ENCODE peak calls at places on chromosomes 6 and 20, in six cellular contexts. One of them, this sample, is unnamed.

GRCh38 chr6:39256294-39256693 is 27.0 kb upstream of the KCNK5 start:
- DNase-seq in GM12878: no peak
- DNase-seq in HepG2: no peak
- DNase-seq in A549: no peak
- DNase-seq in K562: no peak
- DNase-seq in endothelial cell of umbilical vein: no peak
- DNase-seq in this sample: no peak

GRCh38 chr6:136890194-136890558 is 31.9 kb upstream of the SLC35D3 start:
- DNase-seq in GM12878: no peak
- DNase-seq in HepG2: no peak
- DNase-seq in A549: no peak
- DNase-seq in K562: no peak
- DNase-seq in endothelial cell of umbilical vein: no peak
- DNase-seq in this sample: peak

GRCh38 chr20:44851545-44851944 is 34.0 kb upstream of the YWHAB start:
- DNase-seq in GM12878: no peak
- DNase-seq in HepG2: no peak
- DNase-seq in A549: no peak
- DNase-seq in K562: no peak
- DNase-seq in endothelial cell of umbilical vein: no peak
- DNase-seq in this sample: no peak

GRCh38 chr20:63095718-63096654 is 89.2 kb upstream of the BHLHE23 start:
- DNase-seq in GM12878: no peak
- DNase-seq in HepG2: no peak
- DNase-seq in A549: no peak
- DNase-seq in K562: no peak
- DNase-seq in endothelial cell of umbilical vein: no peak
- DNase-seq in this sample: no peak

GRCh38 chr6:53048431-53049195 is 16.6 kb upstream of the FBXO9 start:
- DNase-seq in GM12878: peak
- DNase-seq in HepG2: peak
- DNase-seq in A549: no peak
- DNase-seq in K562: no peak
- DNase-seq in endothelial cell of umbilical vein: peak
- DNase-seq in this sample: peak

GRCh38 chr6:151477726-151478125 is 16.1 kb upstream of the CCDC170 start:
- DNase-seq in GM12878: no peak
- DNase-seq in HepG2: no peak
- DNase-seq in A549: no peak
- DNase-seq in K562: no peak
- DNase-seq in endothelial cell of umbilical vein: no peak
- DNase-seq in this sample: no peak

GRCh38 chr20:35768731-35769664 is 2.8 kb upstream of the PHF20 start:
- DNase-seq in GM12878: peak
- DNase-seq in HepG2: peak
- DNase-seq in A549: peak
- DNase-seq in K562: peak
- DNase-seq in endothelial cell of umbilical vein: peak
- DNase-seq in this sample: peak

GRCh38 chr6:37177083-37177949 is 7.4 kb downstream of the PIM1 start:
- DNase-seq in GM12878: no peak
- DNase-seq in HepG2: no peak
- DNase-seq in A549: no peak
- DNase-seq in K562: peak
- DNase-seq in endothelial cell of umbilical vein: no peak
- DNase-seq in this sample: peak

GRCh38 chr6:43943099-43943766 is 173.2 kb downstream of the VEGFA start:
- DNase-seq in GM12878: no peak
- DNase-seq in HepG2: no peak
- DNase-seq in A549: no peak
- DNase-seq in K562: no peak
- DNase-seq in endothelial cell of umbilical vein: no peak
- DNase-seq in this sample: no peak

GRCh38 chr6:133067960-133068359 is 173.2 kb upstream of the EYA4 start:
- DNase-seq in GM12878: no peak
- DNase-seq in HepG2: no peak
- DNase-seq in A549: no peak
- DNase-seq in K562: no peak
- DNase-seq in endothelial cell of umbilical vein: no peak
- DNase-seq in this sample: no peak

GRCh38 chr6:104418125-104418524 is 441.6 kb downstream of the HACE1 start:
- DNase-seq in GM12878: no peak
- DNase-seq in HepG2: no peak
- DNase-seq in A549: no peak
- DNase-seq in K562: no peak
- DNase-seq in endothelial cell of umbilical vein: no peak
- DNase-seq in this sample: peak

GRCh38 chr6:13413906-13414555 is 73.4 kb downstream of the GFOD1 start:
- DNase-seq in GM12878: no peak
- DNase-seq in HepG2: no peak
- DNase-seq in A549: no peak
- DNase-seq in K562: no peak
- DNase-seq in endothelial cell of umbilical vein: no peak
- DNase-seq in this sample: no peak

GRCh38 chr20:4873396-4873795 is 127.9 kb downstream of the SLC23A2 start:
- DNase-seq in GM12878: no peak
- DNase-seq in HepG2: no peak
- DNase-seq in A549: no peak
- DNase-seq in K562: no peak
- DNase-seq in endothelial cell of umbilical vein: no peak
- DNase-seq in this sample: no peak

GRCh38 chr6:5486214-5486613 is 224.9 kb downstream of the FARS2 start:
- DNase-seq in GM12878: peak
- DNase-seq in HepG2: no peak
- DNase-seq in A549: no peak
- DNase-seq in K562: no peak
- DNase-seq in endothelial cell of umbilical vein: no peak
- DNase-seq in this sample: no peak

GRCh38 chr6:21594427-21595264 is 1.1 kb downstream of the SOX4 start:
- DNase-seq in GM12878: no peak
- DNase-seq in HepG2: peak
- DNase-seq in A549: peak
- DNase-seq in K562: peak
- DNase-seq in endothelial cell of umbilical vein: peak
- DNase-seq in this sample: peak

GRCh38 chr20:46023148-46023484 is 5.9 kb upstream of the SLC12A5 start:
- DNase-seq in GM12878: no peak
- DNase-seq in HepG2: no peak
- DNase-seq in A549: no peak
- DNase-seq in K562: no peak
- DNase-seq in endothelial cell of umbilical vein: no peak
- DNase-seq in this sample: no peak

GRCh38 chr6:130020106-130020851 is 1.9 kb downstream of the L3MBTL3 start:
- DNase-seq in GM12878: no peak
- DNase-seq in HepG2: no peak
- DNase-seq in A549: peak
- DNase-seq in K562: peak
- DNase-seq in endothelial cell of umbilical vein: peak
- DNase-seq in this sample: peak

GRCh38 chr20:18506744-18507143 is 996 bp upstream of the SEC23B start:
- DNase-seq in GM12878: no peak
- DNase-seq in HepG2: no peak
- DNase-seq in A549: no peak
- DNase-seq in K562: peak
- DNase-seq in endothelial cell of umbilical vein: no peak
- DNase-seq in this sample: peak

GRCh38 chr6:20808984-20809383 is 274.7 kb downstream of the CDKAL1 start:
- DNase-seq in GM12878: no peak
- DNase-seq in HepG2: no peak
- DNase-seq in A549: no peak
- DNase-seq in K562: no peak
- DNase-seq in endothelial cell of umbilical vein: no peak
- DNase-seq in this sample: no peak

GRCh38 chr6:62714112-62714511 is 428.1 kb upstream of the KHDRBS2 start:
- DNase-seq in GM12878: no peak
- DNase-seq in HepG2: no peak
- DNase-seq in A549: no peak
- DNase-seq in K562: no peak
- DNase-seq in endothelial cell of umbilical vein: no peak
- DNase-seq in this sample: no peak

GRCh38 chr20:49661560-49662329 is 51.9 kb downstream of the B4GALT5 start:
- DNase-seq in GM12878: peak
- DNase-seq in HepG2: peak
- DNase-seq in A549: no peak
- DNase-seq in K562: no peak
- DNase-seq in endothelial cell of umbilical vein: peak
- DNase-seq in this sample: no peak

GRCh38 chr6:152572395-152573061 is 64.6 kb downstream of the SYNE1 start:
- DNase-seq in GM12878: no peak
- DNase-seq in HepG2: no peak
- DNase-seq in A549: no peak
- DNase-seq in K562: no peak
- DNase-seq in endothelial cell of umbilical vein: peak
- DNase-seq in this sample: no peak
- TF ChIP-seq MYC in GM12878: no peak
- TF ChIP-seq MYC in HepG2: no peak
- TF ChIP-seq MYC in A549: no peak
- TF ChIP-seq MYC in K562: no peak
- TF ChIP-seq MYC in endothelial cell of umbilical vein: no peak
- TF ChIP-seq MYC in this sample: no peak

DNA sequence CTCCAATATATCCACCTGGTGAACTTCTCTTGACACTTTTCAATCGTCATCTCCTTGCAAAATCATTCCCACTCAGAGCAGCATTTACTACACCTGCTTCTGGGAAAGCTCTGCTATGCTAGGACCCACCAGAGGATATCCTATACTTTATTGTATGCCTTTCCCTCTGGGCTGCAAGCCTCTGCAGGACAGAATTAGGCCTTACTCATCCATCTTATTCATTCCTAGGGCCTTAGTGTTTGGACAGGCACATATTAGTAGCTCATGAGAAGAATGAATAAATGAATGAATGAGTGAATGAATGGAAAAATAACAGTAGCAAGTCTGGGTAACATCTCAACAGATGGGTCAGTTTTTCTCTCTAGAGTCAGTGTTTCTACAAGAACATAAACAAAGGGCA is 216.1 kb downstream of the MAFB start:
- DNase-seq in GM12878: no peak
- DNase-seq in HepG2: no peak
- DNase-seq in A549: no peak
- DNase-seq in K562: no peak
- DNase-seq in endothelial cell of umbilical vein: no peak
- DNase-seq in this sample: no peak
- TF ChIP-seq MYC in GM12878: no peak
- TF ChIP-seq MYC in HepG2: no peak
- TF ChIP-seq MYC in A549: no peak
- TF ChIP-seq MYC in K562: no peak
- TF ChIP-seq MYC in endothelial cell of umbilical vein: no peak
- TF ChIP-seq MYC in this sample: no peak

GRCh38 chr6:155493026-155493693 is 37.5 kb upstream of the NOX3 start:
- DNase-seq in GM12878: no peak
- DNase-seq in HepG2: no peak
- DNase-seq in A549: no peak
- DNase-seq in K562: no peak
- DNase-seq in endothelial cell of umbilical vein: no peak
- DNase-seq in this sample: no peak

GRCh38 chr6:155495011-155495768 is 39.6 kb upstream of the NOX3 start:
- DNase-seq in GM12878: no peak
- DNase-seq in HepG2: peak
- DNase-seq in A549: no peak
- DNase-seq in K562: peak
- DNase-seq in endothelial cell of umbilical vein: peak
- DNase-seq in this sample: peak

GRCh38 chr6:155491421-155491820 is 35.8 kb upstream of the NOX3 start:
- DNase-seq in GM12878: no peak
- DNase-seq in HepG2: peak
- DNase-seq in A549: no peak
- DNase-seq in K562: no peak
- DNase-seq in endothelial cell of umbilical vein: no peak
- DNase-seq in this sample: no peak

GRCh38 chr6:155492061-155492735 is 36.6 kb upstream of the NOX3 start:
- DNase-seq in GM12878: no peak
- DNase-seq in HepG2: no peak
- DNase-seq in A549: no peak
- DNase-seq in K562: no peak
- DNase-seq in endothelial cell of umbilical vein: no peak
- DNase-seq in this sample: no peak

GRCh38 chr6:155493694-155494143 is 38.1 kb upstream of the NOX3 start:
- DNase-seq in GM12878: peak
- DNase-seq in HepG2: peak
- DNase-seq in A549: peak
- DNase-seq in K562: no peak
- DNase-seq in endothelial cell of umbilical vein: peak
- DNase-seq in this sample: peak
- TF ChIP-seq MYC in GM12878: no peak
- TF ChIP-seq MYC in HepG2: no peak
- TF ChIP-seq MYC in A549: no peak
- TF ChIP-seq MYC in K562: no peak
- TF ChIP-seq MYC in endothelial cell of umbilical vein: no peak
- TF ChIP-seq MYC in this sample: no peak

DNA sequence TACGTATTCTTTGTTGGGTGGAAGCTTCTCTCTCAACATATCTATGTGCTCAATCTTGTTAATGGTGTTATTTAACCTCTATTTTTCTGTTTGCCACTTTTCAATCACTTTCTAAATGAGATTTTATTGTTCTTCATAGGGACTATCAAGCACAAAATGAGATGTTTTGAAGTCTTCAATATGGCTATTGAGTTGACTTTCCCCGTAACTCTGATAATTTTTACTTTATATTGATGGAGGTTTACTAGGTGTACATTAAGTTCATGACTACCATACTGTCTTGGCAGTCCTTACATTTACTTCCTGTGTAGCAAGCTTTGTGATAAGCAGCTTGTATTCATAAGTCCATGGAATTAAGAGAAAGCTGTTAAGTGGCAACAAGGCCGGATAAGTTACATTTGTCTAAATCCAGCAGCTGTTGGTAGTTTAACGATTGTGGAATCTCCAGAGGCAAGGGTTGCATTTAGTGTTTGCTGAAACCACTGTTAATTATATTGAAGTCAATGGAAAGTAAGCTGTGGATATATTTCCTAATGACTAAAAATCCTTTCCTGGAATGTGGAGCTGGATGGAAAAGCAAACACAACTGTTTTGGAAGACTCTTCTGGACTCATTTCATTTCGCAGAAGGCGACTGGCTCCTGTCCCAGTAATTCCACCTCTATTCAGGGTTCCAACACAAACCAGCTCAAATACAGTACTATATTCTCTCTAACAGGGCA is 57.3 kb upstream of the SMIM29 start:
- DNase-seq in GM12878: no peak
- DNase-seq in HepG2: peak
- DNase-seq in A549: no peak
- DNase-seq in K562: peak
- DNase-seq in endothelial cell of umbilical vein: peak
- DNase-seq in this sample: no peak
- TF ChIP-seq MYC in GM12878: no peak
- TF ChIP-seq MYC in HepG2: no peak
- TF ChIP-seq MYC in A549: no peak
- TF ChIP-seq MYC in K562: no peak
- TF ChIP-seq MYC in endothelial cell of umbilical vein: no peak
- TF ChIP-seq MYC in this sample: no peak